ENCODE peak calls at places on chromosomes 6 and 20, in four cellular contexts. M is HL-60, P is K562, Y is GM12878. N is an unnamed sample.

GRCh38 chr6:37051138-37052026 is 45.9 kb downstream of the FGD2 start:
- DNase-seq in M (peak), Y (peak), P (peak), N (peak)

GRCh38 chr6:137148291-137149076 is 25.0 kb downstream of the IL22RA2 start:
- DNase-seq in Y (no peak), M (peak), P (no peak), N (no peak)

GRCh38 chr20:56393133-56393472 is 658 bp downstream of the CSTF1 start:
- DNase-seq in Y (no peak), P (no peak), M (no peak), N (no peak)

GRCh38 chr6:13457577-13457976 is 29.8 kb downstream of the GFOD1 start:
- DNase-seq in P (no peak), Y (no peak), M (no peak), N (no peak)

GRCh38 chr6:33215281-33215680 is 7.0 kb downstream of the RING1 start:
- DNase-seq in M (no peak), P (no peak), Y (no peak), N (no peak)

GRCh38 chr6:122790740-122791679 is 2.0 kb downstream of the SMPDL3A start:
- DNase-seq in P (peak), M (no peak), Y (no peak), N (no peak)

GRCh38 chr6:89948876-89949275 is 54.6 kb downstream of the GJA10 start:
- DNase-seq in M (no peak), P (no peak), Y (no peak), N (no peak)

GRCh38 chr6:116444092-116444491 is 17.1 kb upstream of the CALHM6 start:
- DNase-seq in M (peak), P (peak), Y (no peak), N (no peak)

GRCh38 chr6:8389034-8389818 is 46.1 kb downstream of the SLC35B3 start:
- DNase-seq in P (no peak), M (no peak), Y (no peak), N (no peak)

GRCh38 chr6:122012576-122012975 is 386.9 kb upstream of the HSF2 start:
- DNase-seq in M (no peak), P (no peak), Y (no peak), N (no peak)

GRCh38 chr20:41181567-41181966 is 44.2 kb downstream of the PLCG1 start:
- DNase-seq in Y (no peak), M (no peak), P (no peak), N (no peak)

GRCh38 chr6:154408906-154409500 is 52.4 kb upstream of the IPCEF1 start:
- DNase-seq in P (no peak), Y (no peak), M (peak), N (peak)

GRCh38 chr6:13766201-13766634 is 48.1 kb downstream of the MCUR1 start:
- DNase-seq in M (no peak), Y (no peak), P (no peak), N (no peak)

GRCh38 chr6:137224890-137225198 is 5.7 kb upstream of the IFNGR1 start:
- DNase-seq in P (no peak), M (peak), Y (peak), N (no peak)

DNA sequence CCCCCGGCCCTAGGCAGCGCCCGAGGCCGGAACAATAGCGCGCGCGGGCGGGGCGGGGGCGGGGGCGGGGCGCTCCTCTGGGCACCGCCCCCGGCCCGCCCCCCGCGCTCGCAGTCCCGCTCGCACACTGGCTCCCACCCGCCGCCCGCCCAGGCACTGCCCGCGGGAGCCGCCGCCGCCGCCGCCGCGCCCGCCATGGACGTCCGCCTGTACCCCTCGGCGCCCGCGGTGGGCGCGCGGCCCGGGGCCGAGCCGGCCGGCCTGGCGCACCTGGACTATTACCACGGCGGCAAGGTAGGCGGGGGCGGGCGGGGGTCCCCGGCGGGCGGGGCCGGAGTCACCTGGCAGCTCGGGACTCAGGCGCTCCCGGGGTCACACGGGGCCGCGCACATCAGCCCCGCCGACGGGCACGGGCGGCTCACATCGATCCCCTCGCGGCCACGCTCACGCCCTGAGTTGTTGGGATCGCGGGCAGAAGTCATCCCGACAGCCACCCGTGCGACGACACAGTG is at the start of gene TOX2:
- DNase-seq in M (no peak), Y (no peak), P (peak), N (peak)
- TF ChIP-seq SPI1 in M (no peak), Y (no peak), P (no peak), N (no peak)

GRCh38 chr20:62143976-62144825 is 632 bp downstream of the SS18L1 start:
- DNase-seq in Y (no peak), M (peak), P (peak), N (no peak)
- TF ChIP-seq POLR2AphosphoS5 in Y (no peak), M (peak), P (no peak), N (no peak)

GRCh38 chr20:598133-598881 is 11.8 kb downstream of the TCF15 start:
- DNase-seq in Y (no peak), M (no peak), P (no peak), N (no peak)

GRCh38 chr20:592506-592905 is 17.6 kb downstream of the TCF15 start:
- DNase-seq in Y (no peak), M (no peak), P (no peak), N (no peak)

GRCh38 chr20:591941-592340 is 18.2 kb downstream of the TCF15 start:
- DNase-seq in Y (no peak), P (no peak), M (no peak), N (no peak)

GRCh38 chr20:597560-597959 is 12.5 kb downstream of the TCF15 start:
- DNase-seq in M (no peak), Y (no peak), P (no peak), N (no peak)

GRCh38 chr20:595330-596308 is 14.5 kb downstream of the TCF15 start:
- DNase-seq in M (no peak), P (no peak), Y (no peak), N (no peak)
- TF ChIP-seq SPI1 in M (no peak), P (no peak), Y (no peak), N (no peak)

GRCh38 chr6:107337342-107337741 is 122.0 kb downstream of the PDSS2 start:
- DNase-seq in M (no peak), Y (no peak), P (no peak), N (no peak)

GRCh38 chr6:107330190-107330589 is 129.2 kb downstream of the PDSS2 start:
- DNase-seq in P (no peak), M (no peak), Y (peak), N (peak)

GRCh38 chr6:107333491-107333890 is 125.9 kb downstream of the PDSS2 start:
- DNase-seq in P (no peak), Y (no peak), M (no peak), N (no peak)

GRCh38 chr6:107331409-107332386 is 127.7 kb downstream of the PDSS2 start:
- DNase-seq in Y (no peak), M (no peak), P (no peak), N (no peak)

GRCh38 chr6:107334026-107334425 is 125.3 kb downstream of the PDSS2 start:
- DNase-seq in Y (no peak), M (no peak), P (no peak), N (no peak)
- TF ChIP-seq POLR2AphosphoS5 in Y (no peak), M (no peak), P (no peak), N (no peak)